ENCODE peak calls at places on chromosomes 13 and 19, in four cellular contexts. X, A, F and C are unnamed samples.

GRCh38 chr19:2475018-2475701 is 767 bp upstream of the GADD45B start:
- DNase-seq in X (no peak), A (peak; percentile 89), F (peak; percentile 86), C (peak; percentile 91)

GRCh38 chr19:14118165-14119051 is 846 bp upstream of the PRKACA start:
- DNase-seq in A (peak; percentile 65), F (peak; percentile 89), X (peak; percentile 79), C (peak; percentile 89)

GRCh38 chr19:49497047-49497789 is 984 bp downstream of the RPS11 start:
- DNase-seq in A (peak; percentile 94), F (no peak), X (no peak), C (peak; percentile 94)

GRCh38 chr13:76868451-76868850 is 17.8 kb downstream of the KCTD12 start:
- DNase-seq in A (no peak), F (no peak), X (no peak), C (no peak)

GRCh38 chr19:36514012-36514612 is 14.0 kb downstream of the ZNF260 start:
- DNase-seq in X (no peak), F (no peak), A (no peak), C (no peak)

GRCh38 chr19:57152921-57153320 is 7.9 kb upstream of the ZIM3 start:
- DNase-seq in F (no peak), X (no peak), A (no peak), C (no peak)

GRCh38 chr19:22422220-22422619 is at the start of gene ZNF98:
- DNase-seq in F (peak; percentile 87), A (no peak), X (no peak), C (no peak)

GRCh38 chr13:24618219-24618955 is 61.8 kb upstream of the ATP12A start:
- DNase-seq in X (peak; percentile 19), F (peak; percentile 67), A (no peak), C (peak; percentile 83)

GRCh38 chr13:24272452-24273161 is 36.8 kb upstream of the C1QTNF9 start:
- DNase-seq in X (no peak), A (no peak), F (no peak), C (peak; percentile 84)

GRCh38 chr13:52838433-52839107 is 9.9 kb downstream of the PCDH8 start:
- DNase-seq in A (no peak), F (no peak), X (no peak), C (no peak)

GRCh38 chr13:25468330-25469178 is 96.8 kb downstream of the ATP8A2 start:
- DNase-seq in A (peak; percentile 85), F (no peak), X (no peak), C (no peak)

GRCh38 chr19:29813665-29814064 is 1.9 kb downstream of the CCNE1 start:
- DNase-seq in F (peak; percentile 32), A (no peak), X (no peak), C (peak; percentile 51)

GRCh38 chr19:29815231-29815630 is 3.4 kb downstream of the CCNE1 start:
- DNase-seq in F (peak; percentile 31), X (no peak), A (no peak), C (peak; percentile 42)

GRCh38 chr19:29812080-29812880 is 489 bp downstream of the CCNE1 start:
- DNase-seq in F (peak; percentile 80), X (no peak), A (peak; percentile 86), C (peak; percentile 89)

GRCh38 chr19:29811125-29812079 is at the start of gene CCNE1:
- DNase-seq in A (peak; percentile 100), F (peak; percentile 98), X (peak; percentile 55), C (peak; percentile 97)

DNA sequence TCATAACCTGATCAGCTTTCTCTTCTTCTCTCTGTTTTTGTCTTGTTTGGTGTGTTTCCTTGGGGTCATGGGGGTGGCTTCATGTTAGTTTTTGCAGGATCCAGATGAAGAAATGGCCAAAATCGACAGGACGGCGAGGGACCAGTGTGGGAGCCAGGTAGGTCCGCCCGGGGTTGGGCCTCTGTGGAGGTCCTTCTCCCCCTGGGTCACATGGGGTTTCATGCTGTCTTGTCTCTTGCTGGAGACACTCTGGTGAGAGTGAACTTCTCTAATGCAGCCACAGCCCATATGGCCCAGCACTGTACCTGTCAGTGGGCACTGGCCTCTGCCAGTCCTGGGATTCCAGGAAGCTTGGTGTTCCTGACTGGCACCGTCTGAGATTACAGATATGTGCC is 1.1 kb downstream of the CCNE1 start:
- DNase-seq in X (no peak), A (no peak), F (peak; percentile 50), C (peak; percentile 78)
- H3K4me3 ChIP-seq in X (peak overlapping the region; percentile 79), A (peak overlapping the region; percentile 68), F (no peak overlapping the region), C (peak overlapping the region; percentile 69)

GRCh38 chr13:111061338-111062045 is 53.6 kb upstream of the ARHGEF7 start:
- DNase-seq in X (no peak), A (no peak), F (no peak), C (no peak)

GRCh38 chr13:111066544-111066943 is 48.6 kb upstream of the ARHGEF7 start:
- DNase-seq in A (no peak), X (no peak), F (no peak), C (no peak)

GRCh38 chr13:111062305-111062704 is 52.8 kb upstream of the ARHGEF7 start:
- DNase-seq in A (no peak), F (no peak), X (no peak), C (no peak)

GRCh38 chr13:111065698-111066097 is 49.4 kb upstream of the ARHGEF7 start:
- DNase-seq in F (no peak), A (no peak), X (no peak), C (no peak)

GRCh38 chr13:111064661-111065060 is 50.4 kb upstream of the ARHGEF7 start:
- DNase-seq in A (no peak), X (no peak), F (no peak), C (no peak)
- H3K27me3 ChIP-seq in A (peaks cover 23% of the 10 kb centered on the region), X (no peaks in the 10 kb centered on the region), F (no peaks in the 10 kb centered on the region), C (peaks cover 6% of the 10 kb centered on the region)

GRCh38 chr13:48507024-48507423 is 25.9 kb downstream of the RCBTB2 start:
- DNase-seq in F (no peak), A (no peak), X (no peak), C (no peak)

GRCh38 chr13:48508001-48508400 is 24.9 kb downstream of the RCBTB2 start:
- DNase-seq in F (no peak), A (no peak), X (no peak), C (no peak)

GRCh38 chr13:48504606-48505369 is 28.1 kb downstream of the RCBTB2 start:
- DNase-seq in X (no peak), A (no peak), F (no peak), C (no peak)

GRCh38 chr13:48506092-48506701 is 26.7 kb downstream of the RCBTB2 start:
- DNase-seq in X (no peak), F (peak; percentile 81), A (no peak), C (peak; percentile 83)

DNA sequence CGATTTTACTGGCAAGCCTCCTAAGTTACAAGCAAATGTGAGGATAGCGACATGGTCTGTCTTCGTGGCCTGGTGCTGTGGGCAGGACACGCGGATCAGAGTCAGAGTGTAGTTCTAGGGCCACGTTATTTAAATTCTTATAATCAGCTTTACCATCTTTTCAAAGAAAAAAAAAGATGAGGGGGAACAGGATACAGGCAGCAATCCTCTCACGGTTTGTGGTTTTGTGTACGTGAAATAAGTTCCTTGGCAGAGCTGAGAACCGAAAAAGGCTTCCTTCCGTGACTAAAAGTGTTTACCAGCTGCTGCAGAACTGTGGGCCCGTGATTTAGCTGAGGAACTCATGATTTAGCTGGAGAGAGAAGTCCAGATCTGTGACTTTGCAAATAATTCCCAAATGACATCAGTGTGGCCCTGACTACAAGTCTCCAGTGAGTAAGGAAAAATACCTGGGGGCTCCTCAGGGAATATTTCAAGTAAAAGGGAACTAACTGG is 27.2 kb downstream of the RCBTB2 start:
- DNase-seq in A (no peak), F (no peak), X (peak; percentile 49), C (no peak)
- H3K4me3 ChIP-seq in A (no peak overlapping the region), F (no peak overlapping the region), X (peak overlapping the region; percentile 51), C (no peak overlapping the region)

DNA sequence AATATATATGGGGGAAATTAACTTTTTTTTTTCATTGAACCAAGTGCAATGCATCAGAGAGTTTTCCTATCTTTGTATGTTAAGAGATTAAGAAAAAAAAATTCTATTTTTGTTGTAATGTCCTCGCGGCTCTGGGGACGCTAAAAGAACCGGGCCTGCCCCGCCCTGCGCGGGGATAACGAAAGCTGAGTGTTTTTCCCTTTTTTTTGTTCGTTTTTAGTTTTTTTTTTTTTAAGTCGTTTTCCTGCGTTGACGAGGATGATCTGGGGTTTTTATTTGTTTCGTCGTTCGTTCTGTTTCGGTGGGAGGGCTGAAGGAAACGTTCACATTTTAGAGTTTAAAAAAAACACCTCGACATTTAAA is 5.7 kb downstream of the LYL1 start:
- DNase-seq in A (peak; percentile 78), X (no peak), F (no peak), C (no peak)
- H3K27me3 ChIP-seq in A (no peaks in the 10 kb centered on the region), X (no peaks in the 10 kb centered on the region), F (no peaks in the 10 kb centered on the region), C (no peaks in the 10 kb centered on the region)

GRCh38 chr19:8815780-8816179 is 16.3 kb downstream of the ZNF558 start:
- DNase-seq in A (no peak), X (no peak), F (no peak), C (no peak)
- H3K4me3 ChIP-seq in A (no peak overlapping the region), X (no peak overlapping the region), F (no peak overlapping the region), C (no peak overlapping the region)

GRCh38 chr19:38321646-38322323 is 2.1 kb downstream of the KCNK6 start:
- DNase-seq in F (no peak), X (no peak), A (peak; percentile 95), C (no peak)

GRCh38 chr19:38318595-38319142 is 976 bp upstream of the KCNK6 start:
- DNase-seq in A (no peak), F (no peak), X (no peak), C (no peak)

GRCh38 chr19:38320969-38321339 is 1.3 kb downstream of the KCNK6 start:
- DNase-seq in A (peak; percentile 51), X (no peak), F (no peak), C (no peak)

GRCh38 chr19:38317104-38317612 is 1.4 kb upstream of the YIF1B start:
- DNase-seq in F (no peak), X (no peak), A (peak; percentile 41), C (peak; percentile 82)

GRCh38 chr19:38319421-38320258 is at the start of gene KCNK6:
- DNase-seq in X (no peak), F (peak; percentile 85), A (peak; percentile 92), C (peak; percentile 88)
- H3K27me3 ChIP-seq in X (no peaks in the 10 kb centered on the region), F (no peaks in the 10 kb centered on the region), A (no peaks in the 10 kb centered on the region), C (no peaks in the 10 kb centered on the region)

DNA sequence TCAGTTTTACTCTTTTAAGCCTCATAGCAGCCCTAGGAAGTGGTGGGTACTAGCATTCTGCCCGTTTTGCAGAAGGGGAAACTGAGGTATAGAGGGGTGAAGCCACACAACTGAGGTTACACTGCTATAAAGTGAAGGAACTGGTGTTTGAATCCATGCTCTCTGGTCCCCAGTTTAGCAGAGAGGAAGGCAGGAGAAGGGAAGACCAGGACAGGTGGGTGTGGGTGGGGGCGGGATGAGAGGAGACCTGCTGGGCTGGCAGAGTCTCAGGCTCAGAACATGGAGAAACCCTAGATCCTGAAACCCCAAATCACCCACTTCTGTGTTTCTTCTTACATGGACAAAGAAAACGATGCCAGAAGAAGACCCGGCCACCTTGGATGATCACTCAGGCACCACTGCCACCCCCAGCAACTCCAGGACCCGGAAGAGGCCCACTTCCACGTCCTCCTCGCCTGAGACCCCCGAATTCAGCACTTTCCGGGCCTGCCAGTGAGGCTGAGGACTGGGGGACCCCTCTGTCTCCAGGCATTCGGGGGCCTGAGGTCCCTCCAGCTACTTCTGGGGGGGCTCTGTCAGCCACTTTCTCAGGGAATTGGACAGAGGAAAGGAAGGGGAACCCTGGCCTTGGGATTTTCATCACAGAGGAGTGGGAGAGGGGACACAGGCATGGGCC is 2.3 kb upstream of the CARM1 start:
- DNase-seq in F (no peak), A (peak; percentile 18), X (no peak), C (peak; percentile 80)
- H3K4me3 ChIP-seq in F (no peak overlapping the region), A (no peak overlapping the region), X (no peak overlapping the region), C (no peak overlapping the region)

GRCh38 chr19:44752123-44752815 is 3.8 kb downstream of the BCL3 start:
- DNase-seq in X (no peak), A (no peak), F (no peak), C (no peak)
- H3K27me3 ChIP-seq in X (no peaks in the 10 kb centered on the region), A (no peaks in the 10 kb centered on the region), F (no peaks in the 10 kb centered on the region), C (no peaks in the 10 kb centered on the region)

GRCh38 chr19:29873024-29873800 is 61.4 kb downstream of the CCNE1 start:
- DNase-seq in F (peak; percentile 87), A (peak; percentile 95), X (no peak), C (peak; percentile 92)
- H3K4me3 ChIP-seq in F (no peak overlapping the region), A (peak overlapping the region; percentile 59), X (peak overlapping the region; percentile 63), C (peak overlapping the region; percentile 73)